ENCODE peak calls at places on chromosomes 7 and 10, in four cellular contexts. W is AG20443, J is non-pigmented ciliary epithelial cell, Z is dorsolateral prefrontal cortex. L is an unnamed sample.

GRCh38 chr10:72563327-72563932 is 62.4 kb downstream of the MICU1 start:
- DNase-seq in W (no peak), J (no peak), Z (no peak), L (no peak)

GRCh38 chr7:2861509-2861908 is 17.4 kb upstream of the GNA12 start:
- DNase-seq in W (no peak), J (no peak), Z (no peak), L (no peak)

GRCh38 chr7:102934670-102935069 is 21.9 kb downstream of the LRRC17 start:
- DNase-seq in W (no peak), J (no peak), Z (no peak), L (no peak)

GRCh38 chr10:102713483-102713813 is 749 bp downstream of the ARL3 start:
- DNase-seq in W (no peak), J (no peak), Z (no peak), L (no peak)

GRCh38 chr10:1809139-1809755 is 71.9 kb upstream of the ADARB2 start:
- DNase-seq in W (no peak), J (no peak), Z (peak), L (no peak)

GRCh38 chr10:110205051-110205675 is 2.2 kb upstream of the MXI1 start:
- DNase-seq in W (no peak), J (no peak), Z (no peak), L (no peak)

GRCh38 chr10:118732253-118733194 is 22.2 kb downstream of the CACUL1 start:
- DNase-seq in W (no peak), J (no peak), Z (no peak), L (no peak)

GRCh38 chr10:6586501-6586900 is 6.4 kb upstream of the PRKCQ start:
- DNase-seq in W (no peak), J (no peak), Z (no peak), L (no peak)

GRCh38 chr7:7799138-7799537 is 80.7 kb upstream of the RPA3 start:
- DNase-seq in W (peak), J (peak), Z (no peak), L (no peak)

GRCh38 chr7:70694357-70694908 is 437.5 kb upstream of the GALNT17 start:
- DNase-seq in W (peak), J (no peak), Z (peak), L (peak)

GRCh38 chr7:26101471-26102151 is 50.4 kb upstream of the NFE2L3 start:
- DNase-seq in W (no peak), J (no peak), Z (no peak), L (no peak)